ENCODE peak calls at places on chromosomes 2 and 18, in four cellular contexts. F is HepG2, T is K562, Q is H1. E is an unnamed sample.

GRCh38 chr18:49041677-49042570 is 91.2 kb upstream of the SMAD7 start:
- DNase-seq in T (no peak), Q (no peak), F (peak; percentile 40), E (no peak)

GRCh38 chr2:145203931-145204330 is 684.0 kb upstream of the ZEB2 start:
- DNase-seq in T (no peak), Q (no peak), F (no peak), E (no peak)

GRCh38 chr2:235955664-235956063 is 212.5 kb downstream of the GBX2 start:
- DNase-seq in Q (no peak), T (no peak), F (no peak), E (no peak)

GRCh38 chr2:144510206-144510991 is 9.5 kb downstream of the ZEB2 start:
- DNase-seq in F (peak; percentile 45), T (no peak), Q (no peak), E (peak; percentile 19)

GRCh38 chr2:37085731-37086147 is 1.4 kb downstream of the GPATCH11 start:
- DNase-seq in F (no peak), Q (no peak), T (peak; percentile 24), E (no peak)

GRCh38 chr2:12617853-12618252 is 98.9 kb upstream of the TRIB2 start:
- DNase-seq in F (no peak), T (no peak), Q (no peak), E (no peak)

GRCh38 chr2:30031184-30031583 is 109.8 kb upstream of the ALK start:
- DNase-seq in T (no peak), Q (no peak), F (no peak), E (no peak)

GRCh38 chr2:184692137-184692734 is 93.9 kb downstream of the ZNF804A start:
- DNase-seq in T (no peak), Q (no peak), F (no peak), E (no peak)

GRCh38 chr2:137050949-137051348 is 285.6 kb downstream of the THSD7B start:
- DNase-seq in T (no peak), F (no peak), Q (no peak), E (no peak)

GRCh38 chr2:96342085-96342484 is 6.5 kb downstream of the NCAPH start:
- DNase-seq in F (peak; percentile 67), T (no peak), Q (no peak), E (no peak)

GRCh38 chr2:30871980-30872789 is 64.9 kb upstream of the CAPN13 start:
- DNase-seq in Q (no peak), F (no peak), T (no peak), E (no peak)

GRCh38 chr2:230219419-230220331 is at the start of gene SP110:
- DNase-seq in T (peak; percentile 58), F (peak; percentile 65), Q (peak; percentile 73), E (peak; percentile 78)

GRCh38 chr18:7741640-7742039 is 174.5 kb downstream of the PTPRM start:
- DNase-seq in Q (no peak), F (no peak), T (no peak), E (no peak)

GRCh38 chr2:176160251-176161040 is 3.3 kb downstream of the HOXD3 start:
- DNase-seq in F (no peak), Q (no peak), T (no peak), E (no peak)

GRCh38 chr2:11343626-11344341 is 652 bp downstream of the ROCK2 start:
- DNase-seq in F (peak; percentile 85), Q (peak; percentile 76), T (peak; percentile 58), E (no peak)

GRCh38 chr2:12287220-12287751 is 429.4 kb upstream of the TRIB2 start:
- DNase-seq in Q (no peak), F (no peak), T (peak; percentile 39), E (no peak)

GRCh38 chr2:219636941-219637841 is 9.8 kb downstream of the SLC4A3 start:
- DNase-seq in T (no peak), F (no peak), Q (no peak), E (no peak)

GRCh38 chr2:52686935-52687334 is 1080.7 kb upstream of the CHAC2 start:
- DNase-seq in Q (no peak), T (no peak), F (peak; percentile 2), E (no peak)

GRCh38 chr2:107001964-107002696 is 116.2 kb upstream of the ST6GAL2 start:
- DNase-seq in T (no peak), Q (no peak), F (no peak), E (no peak)

GRCh38 chr2:213934560-213934959 is 476.3 kb upstream of the VWC2L start:
- DNase-seq in T (peak; percentile 2), F (peak; percentile 44), Q (no peak), E (peak; percentile 11)

GRCh38 chr2:119888673-119889072 is 124.2 kb upstream of the EPB41L5 start:
- DNase-seq in Q (no peak), F (no peak), T (no peak), E (no peak)

GRCh38 chr2:189113963-189114362 is 65.6 kb downstream of the COL5A2 start:
- DNase-seq in T (no peak), Q (no peak), F (no peak), E (no peak)

GRCh38 chr2:240277073-240277806 is 136.8 kb upstream of the OTOS start:
- DNase-seq in T (no peak), Q (no peak), F (no peak), E (no peak)

GRCh38 chr2:159561242-159561641 is 55.1 kb downstream of the BAZ2B start:
- DNase-seq in Q (no peak), T (no peak), F (no peak), E (no peak)

GRCh38 chr2:159555651-159556392 is 60.5 kb downstream of the BAZ2B start:
- DNase-seq in F (no peak), Q (no peak), T (no peak), E (no peak)

GRCh38 chr2:159558479-159558878 is 57.9 kb downstream of the BAZ2B start:
- DNase-seq in Q (no peak), F (no peak), T (no peak), E (no peak)

GRCh38 chr2:159559034-159559433 is 57.3 kb downstream of the BAZ2B start:
- DNase-seq in Q (no peak), F (no peak), T (no peak), E (no peak)

GRCh38 chr2:159557437-159558034 is 58.8 kb downstream of the BAZ2B start:
- DNase-seq in F (peak; percentile 42), Q (no peak), T (no peak), E (peak; percentile 3)
- TF ChIP-seq KDM1A in F (no peak), Q (no peak), T (no peak), E (no peak)

DNA sequence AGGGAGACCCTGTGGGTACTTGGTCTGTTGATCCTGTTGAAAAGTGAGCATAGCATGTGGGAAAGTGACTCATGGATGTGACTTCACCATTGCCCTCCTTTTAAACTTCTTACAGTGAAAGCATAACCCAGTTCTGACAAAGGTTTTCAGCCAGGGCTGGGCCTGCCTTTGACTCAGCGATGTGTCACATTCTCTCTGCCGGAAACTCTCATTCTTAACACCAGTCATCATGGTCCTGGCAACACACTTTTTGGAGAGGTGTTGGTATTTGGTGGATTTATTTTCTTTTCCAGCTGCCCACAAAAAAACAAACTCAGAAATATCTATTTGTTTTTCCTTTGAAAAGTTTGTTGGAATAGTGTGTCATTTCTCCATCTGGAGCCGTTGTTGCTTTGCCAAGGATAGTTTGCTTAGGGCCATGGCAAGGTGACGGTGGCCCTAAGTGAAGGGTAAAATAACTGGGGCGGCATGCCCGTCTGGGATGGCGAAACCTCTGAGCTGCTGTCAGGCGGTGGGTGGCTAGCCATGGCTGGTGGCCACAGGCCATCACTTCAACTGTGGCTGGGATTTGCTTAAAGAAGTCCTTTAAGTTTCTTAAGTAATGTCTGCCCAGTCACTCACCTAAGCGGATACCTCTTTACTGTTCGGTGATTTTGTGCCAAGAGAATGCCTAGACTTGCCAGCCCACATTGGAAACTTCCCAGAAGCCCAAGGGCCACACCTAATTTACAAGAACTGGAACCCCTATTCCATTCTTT is 123.3 kb downstream of the LTBP1 start:
- DNase-seq in F (peak; percentile 48), T (peak; percentile 47), Q (no peak), E (no peak)
- TF ChIP-seq ATF2 in F (no peak), T (no peak), Q (no peak), E (no peak)

DNA sequence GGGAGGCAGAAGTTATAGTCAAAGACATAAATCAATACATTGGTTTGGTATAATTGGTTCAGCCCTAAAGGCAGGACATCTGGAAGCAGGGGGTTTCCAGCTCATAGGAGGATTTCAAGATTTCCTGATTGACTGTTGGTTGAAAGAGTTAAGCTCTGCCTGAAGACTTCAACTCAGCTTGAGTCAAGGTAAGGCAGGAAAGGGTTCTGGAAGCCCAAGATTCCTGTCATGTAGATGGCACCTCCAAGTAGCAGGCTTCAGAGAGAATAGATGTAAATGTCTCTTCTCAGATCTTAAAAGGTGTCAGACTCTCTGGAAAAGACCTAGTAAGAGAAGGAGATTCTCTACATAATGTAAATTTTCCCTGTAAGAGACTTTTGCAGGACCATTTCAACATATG is 335.3 kb downstream of the RIT2 start:
- DNase-seq in T (no peak), F (no peak), Q (no peak), E (no peak)
- TF ChIP-seq KDM1A in T (no peak), F (no peak), Q (no peak), E (no peak)

DNA sequence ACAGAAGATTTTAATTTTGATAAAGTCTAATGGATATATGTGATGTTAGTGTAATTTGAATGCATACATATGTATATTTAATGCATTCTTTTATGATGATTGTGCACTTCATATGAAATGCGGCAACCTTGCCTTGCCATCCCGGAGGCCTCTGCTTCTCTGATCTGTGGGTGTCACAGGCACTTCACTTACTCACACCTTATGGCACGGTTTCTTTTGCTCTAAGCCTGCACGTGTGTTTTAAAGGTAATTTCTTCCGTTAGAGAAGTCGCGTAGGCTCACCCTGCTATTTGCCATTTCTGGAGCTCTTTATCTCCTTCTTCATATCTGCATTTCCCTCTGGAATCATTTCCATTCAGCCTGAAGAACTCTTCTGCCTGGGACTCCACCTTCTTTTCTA is 97.1 kb downstream of the RTP5 start:
- DNase-seq in T (no peak), F (no peak), Q (no peak), E (no peak)
- TF ChIP-seq ATF2 in T (no peak), F (no peak), Q (no peak), E (no peak)

DNA sequence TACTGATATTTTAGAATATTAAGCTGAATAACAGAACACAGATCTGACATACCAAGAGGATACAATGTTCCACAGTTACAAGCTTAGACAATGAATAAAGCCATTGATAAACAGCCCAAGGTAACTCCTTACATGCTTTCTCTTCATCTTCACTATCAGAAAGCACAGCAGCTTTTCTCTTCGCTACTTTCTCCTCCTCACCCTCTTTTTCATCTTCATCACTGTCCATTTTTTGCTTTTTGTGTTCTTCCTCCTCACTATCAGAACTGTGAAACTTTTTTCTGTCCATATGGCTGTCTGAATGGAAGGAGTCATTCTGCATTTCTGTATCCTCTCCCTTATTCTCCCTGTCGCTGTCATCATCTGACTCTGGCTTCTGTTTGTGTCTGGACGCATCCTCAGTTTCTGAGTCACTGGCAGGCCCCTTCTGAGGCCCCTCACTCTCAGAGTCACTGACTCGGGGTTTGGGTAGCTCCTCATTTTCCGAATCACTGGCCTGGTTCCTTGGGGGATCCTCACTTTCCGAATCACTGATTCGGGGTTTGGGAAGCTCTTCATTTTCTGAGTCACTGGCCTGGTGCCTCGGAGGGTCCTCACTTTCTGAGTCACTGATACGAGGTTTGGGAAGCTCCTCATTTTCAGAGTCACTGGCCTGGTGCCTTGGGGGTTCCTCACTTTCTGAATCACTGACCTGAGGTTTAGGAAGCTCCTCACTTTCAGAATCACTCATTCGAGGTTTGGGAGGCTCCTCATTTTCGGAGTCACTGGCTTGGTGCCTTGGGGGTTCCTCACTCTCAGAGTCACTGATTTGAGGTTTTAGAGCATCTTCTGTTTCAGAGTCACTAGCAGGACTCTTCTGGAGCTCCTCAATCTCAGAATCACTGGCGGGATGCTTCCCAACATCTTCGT is 21.5 kb downstream of the IWS1 start:
- DNase-seq in Q (no peak), F (no peak), T (no peak), E (no peak)
- TF ChIP-seq KDM1A in Q (no peak), F (no peak), T (no peak), E (no peak)